ENCODE peak calls at places on chromosomes 12 and 14, in four cellular contexts. V, N, Y and D are unnamed samples.

GRCh38 chr12:26238341-26239126 is 43.2 kb downstream of the SSPN start:
- DNase-seq in V (no peak), N (no peak), Y (no peak), D (no peak)

GRCh38 chr12:132295101-132295526 is 34.3 kb downstream of the GALNT9 start:
- DNase-seq in V (no peak), N (no peak), Y (no peak), D (no peak)

GRCh38 chr12:55659486-55660385 is 23.0 kb downstream of the OR10P1 start:
- DNase-seq in V (no peak), N (no peak), Y (peak; percentile 27), D (no peak)

GRCh38 chr14:46198676-46199075 is 452.9 kb downstream of the RPL10L start:
- DNase-seq in V (no peak), N (no peak), Y (no peak), D (no peak)

GRCh38 chr14:31080060-31080459 is 53.9 kb upstream of the STRN3 start:
- DNase-seq in V (no peak), N (no peak), Y (no peak), D (no peak)

GRCh38 chr12:49279706-49280159 is 14.9 kb downstream of the TUBA1C start:
- DNase-seq in V (no peak), N (no peak), Y (peak; percentile 56), D (peak; percentile 5)

GRCh38 chr14:100268591-100269207 is 29.8 kb downstream of the YY1 start:
- DNase-seq in V (no peak), N (no peak), Y (peak; percentile 41), D (no peak)

GRCh38 chr14:69318241-69318640 is 58.3 kb downstream of the GALNT16 start:
- DNase-seq in V (no peak), N (peak; percentile 39), Y (no peak), D (no peak)

GRCh38 chr12:128534906-128535305 is 267.9 kb downstream of the TMEM132C start:
- DNase-seq in V (no peak), N (no peak), Y (no peak), D (no peak)

GRCh38 chr14:99518441-99519346 is 37.5 kb downstream of the CCNK start:
- DNase-seq in V (peak; percentile 81), N (peak; percentile 97), Y (peak; percentile 40), D (peak; percentile 76)

GRCh38 chr12:124279315-124279714 is 15.6 kb upstream of the RFLNA start:
- DNase-seq in V (no peak), N (no peak), Y (no peak), D (no peak)

GRCh38 chr12:73424484-73424883 is 1113.2 kb upstream of the ATXN7L3B start:
- DNase-seq in V (no peak), N (no peak), Y (no peak), D (no peak)

GRCh38 chr12:52581481-52581880 is 7.8 kb upstream of the KRT74 start:
- DNase-seq in V (peak; percentile 53), N (no peak), Y (no peak), D (no peak)

GRCh38 chr14:60622920-60623263 is 26.4 kb downstream of the SIX1 start:
- DNase-seq in V (no peak), N (no peak), Y (no peak), D (no peak)

GRCh38 chr14:31181271-31181670 is 26.3 kb downstream of the HECTD1 start:
- DNase-seq in V (no peak), N (no peak), Y (no peak), D (no peak)

GRCh38 chr12:125305221-125305620 is 240.0 kb downstream of the AACS start:
- DNase-seq in V (no peak), N (no peak), Y (no peak), D (no peak)

GRCh38 chr12:88784166-88784565 is 203.9 kb upstream of the KITLG start:
- DNase-seq in V (no peak), N (no peak), Y (no peak), D (no peak)

GRCh38 chr12:107903377-107904061 is 129.0 kb downstream of the ASCL4 start:
- DNase-seq in V (peak; percentile 47), N (peak; percentile 93), Y (no peak), D (peak; percentile 94)

GRCh38 chr12:46470975-46471374 is 98.4 kb upstream of the SLC38A2 start:
- DNase-seq in V (no peak), N (no peak), Y (no peak), D (no peak)

GRCh38 chr12:123264642-123265041 is 7.0 kb downstream of the CDK2AP1 start:
- DNase-seq in V (no peak), N (peak; percentile 60), Y (peak; percentile 39), D (no peak)

GRCh38 chr12:116880213-116880816 is 926 bp downstream of the HRK start:
- DNase-seq in V (no peak), N (no peak), Y (no peak), D (no peak)

GRCh38 chr14:61567838-61568571 is 127.3 kb upstream of the HIF1A start:
- DNase-seq in V (no peak), N (peak; percentile 60), Y (no peak), D (no peak)

GRCh38 chr14:22155582-22155981 is 433.4 kb downstream of the DAD1 start:
- DNase-seq in V (no peak), N (no peak), Y (no peak), D (no peak)

GRCh38 chr14:87491816-87492215 is 501.2 kb downstream of the GALC start:
- DNase-seq in V (no peak), N (no peak), Y (no peak), D (no peak)

GRCh38 chr12:88544991-88545684 is 35.1 kb downstream of the KITLG start:
- DNase-seq in V (no peak), N (no peak), Y (no peak), D (no peak)

GRCh38 chr12:6430124-6430989 is 14.4 kb upstream of the CD27 start:
- DNase-seq in V (peak; percentile 93), N (no peak), Y (peak; percentile 72), D (peak; percentile 86)

GRCh38 chr14:31529053-31529452 is 32.2 kb upstream of the NUBPL start:
- DNase-seq in V (no peak), N (no peak), Y (peak; percentile 58), D (no peak)

GRCh38 chr12:124426594-124427550 is 132.0 kb downstream of the RFLNA start:
- DNase-seq in V (no peak), N (no peak), Y (no peak), D (no peak)

GRCh38 chr14:65229431-65230286 is 127.3 kb upstream of the MAX start:
- DNase-seq in V (no peak), N (peak; percentile 65), Y (peak; percentile 72), D (peak; percentile 33)

GRCh38 chr14:73755434-73756014 is 41.3 kb upstream of the PNMA1 start:
- DNase-seq in V (no peak), N (no peak), Y (no peak), D (peak; percentile 76)

GRCh38 chr12:26473291-26473690 is 277.9 kb downstream of the SSPN start:
- DNase-seq in V (no peak), N (no peak), Y (no peak), D (no peak)

GRCh38 chr12:11171953-11172675 is 1.1 kb downstream of the SMIM10L1 start:
- DNase-seq in V (peak; percentile 10), N (no peak), Y (peak; percentile 6), D (no peak)

GRCh38 chr14:51041117-51041531 is 53.8 kb downstream of the TRIM9 start:
- DNase-seq in V (no peak), N (no peak), Y (no peak), D (no peak)

GRCh38 chr14:51039285-51039684 is 55.6 kb downstream of the TRIM9 start:
- DNase-seq in V (no peak), N (no peak), Y (no peak), D (no peak)

GRCh38 chr14:51035611-51036192 is 59.2 kb downstream of the TRIM9 start:
- DNase-seq in V (no peak), N (no peak), Y (peak; percentile 70), D (no peak)
- TF ChIP-seq RFX5 in V (no peak), N (no peak), Y (no peak), D (no peak)

DNA sequence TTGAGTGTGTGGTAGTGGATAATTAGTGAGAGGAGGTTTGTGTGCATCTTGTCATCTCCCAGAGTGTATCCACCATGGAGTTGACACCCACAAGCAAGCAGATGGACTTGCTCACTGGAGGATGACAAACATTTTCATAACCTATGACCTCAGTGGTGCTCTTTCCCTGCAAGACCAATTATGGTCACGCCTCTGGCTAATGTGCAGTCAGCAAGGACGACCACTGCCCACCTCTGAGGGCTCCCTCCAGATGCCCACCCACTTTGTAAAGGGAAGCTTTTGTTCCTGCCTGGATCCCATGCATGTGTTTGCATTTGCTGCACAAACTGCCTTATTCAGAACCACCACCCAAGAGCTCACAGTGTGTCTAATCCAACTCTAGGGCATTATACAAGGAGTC is 982.8 kb downstream of the TMEM121 start:
- DNase-seq in V (no peak), N (no peak), Y (no peak), D (no peak)
- TF ChIP-seq JUN in V (no peak), N (no peak), Y (no peak), D (no peak)

DNA sequence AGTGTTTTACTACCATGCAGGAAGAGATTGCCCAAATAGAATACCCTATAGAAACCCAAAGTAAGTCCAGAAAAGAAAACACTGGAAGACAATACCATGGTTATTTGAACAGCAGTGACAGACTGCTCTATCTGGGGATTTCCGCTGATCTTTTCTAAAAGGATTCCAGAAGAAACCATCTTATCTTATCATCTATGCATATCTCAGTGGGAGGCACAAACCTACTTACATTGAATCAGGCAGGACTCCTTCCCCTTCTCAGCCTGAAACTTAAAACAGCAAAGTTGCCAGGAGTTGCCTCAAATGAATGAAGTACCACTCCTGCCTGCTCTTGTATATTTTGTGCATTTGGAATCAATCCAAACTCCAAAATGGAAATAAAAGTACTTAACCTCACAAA is 56.7 kb upstream of the NR2C1 start:
- DNase-seq in V (peak; percentile 40), N (no peak), Y (no peak), D (no peak)
- TF ChIP-seq RFX5 in V (no peak), N (no peak), Y (no peak), D (no peak)

GRCh38 chr14:35390577-35391387 is 13.8 kb downstream of the NFKBIA start:
- DNase-seq in V (no peak), N (no peak), Y (no peak), D (peak; percentile 58)
- TF ChIP-seq JUN in V (no peak), N (no peak), Y (no peak), D (peak; percentile 81)

GRCh38 chr14:103889313-103890051 is 38.8 kb upstream of the TDRD9 start:
- DNase-seq in V (no peak), N (no peak), Y (peak; percentile 50), D (peak; percentile 50)
- TF ChIP-seq RFX5 in V (no peak), N (no peak), Y (no peak), D (no peak)

GRCh38 chr12:80099259-80099658 is at the start of gene OTOGL:
- DNase-seq in V (no peak), N (no peak), Y (no peak), D (no peak)

GRCh38 chr12:80100566-80100965 is 1.2 kb downstream of the OTOGL start:
- DNase-seq in V (no peak), N (no peak), Y (no peak), D (no peak)

GRCh38 chr12:80101126-80101525 is 1.8 kb downstream of the OTOGL start:
- DNase-seq in V (no peak), N (no peak), Y (no peak), D (no peak)
- TF ChIP-seq JUN in V (no peak), N (no peak), Y (no peak), D (no peak)

DNA sequence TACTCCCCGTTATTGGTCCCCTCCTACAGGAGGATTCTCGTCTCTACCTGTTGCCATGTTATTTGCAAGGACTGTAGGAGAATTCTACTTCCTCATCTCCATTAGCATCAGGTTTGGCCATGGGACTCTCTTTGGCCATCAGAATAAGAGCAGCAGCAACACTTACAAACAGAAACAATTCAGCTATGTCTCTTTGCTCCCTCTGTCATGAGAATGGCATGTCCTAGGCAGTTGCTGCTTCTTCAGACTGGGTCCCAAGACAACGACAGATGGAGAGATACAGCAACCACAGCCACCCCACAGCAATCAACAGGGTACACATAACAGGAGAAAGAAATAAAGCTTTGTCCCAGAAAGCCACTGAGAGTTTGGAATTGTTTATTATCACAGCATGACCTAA is 19.7 kb downstream of the SLC41A2 start:
- DNase-seq in V (no peak), N (no peak), Y (no peak), D (no peak)
- TF ChIP-seq RFX5 in V (no peak), N (no peak), Y (no peak), D (no peak)